ENCODE peak calls at places on chromosome 5, in seven cellular contexts. Y is tibial artery, F is heart right ventricle, U is psoas muscle, K is kidney, M is left ventricle myocardium inferior, A is astrocyte. G is an unnamed sample. For H3K4me1, the result is how much of the 10 kb centered on the place peaks cover.

GRCh38 chr5:121949885-121950284 is 11.9 kb upstream of the SRFBP1 start:
- DNase-seq in Y (no peak), U (no peak), K (no peak), M (no peak), F (no peak), A (peak), G (peak)

GRCh38 chr5:171390883-171391677 is 3.4 kb downstream of the NPM1 start:
- DNase-seq in M (no peak), A (no peak), K (no peak), U (no peak), Y (no peak), F (no peak), G (no peak)

GRCh38 chr5:72799721-72800120 is 16.7 kb upstream of the TNPO1 start:
- DNase-seq in Y (no peak), F (no peak), M (no peak), A (no peak), U (no peak), K (no peak), G (no peak)

GRCh38 chr5:8394965-8395364 is 526.0 kb downstream of the MTRR start:
- DNase-seq in Y (no peak), A (no peak), U (no peak), K (no peak), F (no peak), M (no peak), G (peak)

GRCh38 chr5:79329453-79329852 is 93.5 kb downstream of the JMY start:
- DNase-seq in F (no peak), M (no peak), Y (no peak), U (no peak), A (no peak), K (no peak), G (no peak)

GRCh38 chr5:177995691-177996595 is at the start of gene PROP1:
- DNase-seq in U (no peak), A (no peak), Y (no peak), K (no peak), M (no peak), F (no peak), G (no peak)

GRCh38 chr5:4882186-4882585 is 257.9 kb upstream of the ADAMTS16 start:
- DNase-seq in Y (no peak), M (no peak), F (no peak), U (no peak), A (no peak), K (no peak), G (no peak)

GRCh38 chr5:54537720-54538119 is 20.2 kb downstream of the SNX18 start:
- DNase-seq in U (no peak), K (no peak), M (no peak), A (no peak), Y (no peak), F (no peak), G (no peak)

GRCh38 chr5:173963107-173963506 is 25.9 kb upstream of the C5orf47 start:
- DNase-seq in K (no peak), U (no peak), A (peak), M (no peak), Y (no peak), F (no peak), G (peak)

GRCh38 chr5:61245936-61246335 is 83.7 kb upstream of the SMIM15 start:
- DNase-seq in A (no peak), F (no peak), Y (no peak), U (no peak), M (no peak), K (no peak), G (no peak)

GRCh38 chr5:318341-318897 is 3.1 kb upstream of the AHRR start:
- DNase-seq in F (no peak), M (no peak), U (no peak), Y (no peak), K (no peak), A (peak), G (peak)

GRCh38 chr5:127876384-127876783 is 173.2 kb downstream of the CCDC192 start:
- DNase-seq in K (no peak), F (no peak), Y (no peak), A (no peak), M (no peak), U (no peak), G (no peak)

GRCh38 chr5:118791986-118792734 is 196.2 kb downstream of the DTWD2 start:
- DNase-seq in K (no peak), A (peak), F (no peak), M (no peak), U (no peak), Y (no peak), G (peak)

GRCh38 chr5:15904894-15905805 is 274.4 kb downstream of the MARCHF11 start:
- DNase-seq in M (no peak), A (no peak), K (no peak), F (no peak), Y (no peak), U (no peak), G (no peak)

GRCh38 chr5:2015116-2015848 is 132.6 kb upstream of the IRX4 start:
- DNase-seq in K (no peak), Y (no peak), A (no peak), M (no peak), F (no peak), U (no peak), G (peak)

GRCh38 chr5:5532306-5533076 is 110.0 kb downstream of the ICE1 start:
- DNase-seq in F (no peak), M (no peak), A (no peak), Y (no peak), K (no peak), U (no peak), G (no peak)

GRCh38 chr5:142679744-142680143 is 6.1 kb downstream of the FGF1 start:
- DNase-seq in F (no peak), U (no peak), K (no peak), A (no peak), M (no peak), Y (no peak), G (no peak)

GRCh38 chr5:95856501-95856981 is 34.0 kb upstream of the GLRX start:
- DNase-seq in K (no peak), M (no peak), U (no peak), F (peak), Y (no peak), A (no peak), G (peak)

GRCh38 chr5:37738057-37738691 is 101.7 kb downstream of the GDNF start:
- DNase-seq in A (peak), F (no peak), K (no peak), U (no peak), M (no peak), Y (no peak), G (peak)

GRCh38 chr5:66511491-66511890 is 84.7 kb upstream of the MAST4 start:
- DNase-seq in U (no peak), A (peak), F (no peak), Y (no peak), K (no peak), M (no peak), G (peak)

GRCh38 chr5:111553889-111554288 is 41.6 kb upstream of the STARD4 start:
- DNase-seq in M (no peak), U (no peak), K (no peak), F (no peak), Y (no peak), A (no peak), G (no peak)

GRCh38 chr5:10632110-10632903 is 68.4 kb downstream of the ANKRD33B start:
- DNase-seq in K (peak), U (no peak), Y (no peak), A (peak), M (no peak), F (no peak), G (no peak)

GRCh38 chr5:43637416-43637815 is 34.4 kb downstream of the NNT start:
- DNase-seq in M (no peak), A (no peak), Y (no peak), U (no peak), F (no peak), K (no peak), G (no peak)
- H3K4me1 ChIP-seq in M (half or more), A (under half), Y (under half), U (half or more), F (half or more), K (under half), G (under half)

GRCh38 chr5:140794594-140795258 is at the start of gene PCDHA2:
- DNase-seq in K (no peak), M (no peak), A (no peak), F (no peak), U (no peak), Y (no peak), G (peak)
- TF ChIP-seq CTCF in K (no peak), M (peak), A (no peak), F (no peak), U (no peak), Y (no peak), G (peak)

GRCh38 chr5:55850839-55851674 is at the start of gene IL31RA:
- DNase-seq in F (no peak), Y (no peak), M (no peak), U (no peak), K (no peak), A (peak), G (peak)

GRCh38 chr5:55852503-55852902 is 1.3 kb downstream of the IL31RA start:
- DNase-seq in U (no peak), K (no peak), F (no peak), A (no peak), M (no peak), Y (no peak), G (no peak)

GRCh38 chr5:55851675-55851979 is 470 bp downstream of the IL31RA start:
- DNase-seq in A (no peak), K (no peak), F (no peak), U (no peak), Y (no peak), M (no peak), G (no peak)

GRCh38 chr5:55853818-55854217 is 2.7 kb downstream of the IL31RA start:
- DNase-seq in A (peak), M (no peak), K (no peak), U (no peak), F (no peak), Y (no peak), G (peak)

GRCh38 chr5:55853271-55853670 is 2.1 kb downstream of the IL31RA start:
- DNase-seq in F (no peak), A (no peak), K (no peak), U (no peak), Y (no peak), M (no peak), G (no peak)
- H3K4me3 ChIP-seq in F (no peak), A (no peak), K (no peak), U (no peak), Y (no peak), M (no peak), G (no peak)

GRCh38 chr5:82050955-82051354 is 79.1 kb downstream of the ATG10 start:
- DNase-seq in K (no peak), Y (no peak), M (no peak), F (no peak), A (no peak), U (no peak), G (no peak)
- H3K4me1 ChIP-seq in K (under half), Y (under half), M (under half), F (under half), A (under half), U (under half), G (under half)